ENCODE peak calls at places on chromosomes 2 and 18, in ten cellular contexts. C, Q, W, Z, F, Y, A, H, V and I are unnamed samples.

GRCh38 chr2:145156199-145156598 is 636.3 kb upstream of the ZEB2 start:
- DNase-seq in C (no peak), Q (no peak), W (no peak), Z (no peak), F (no peak), Y (no peak), A (no peak), H (no peak), V (no peak), I (no peak)

GRCh38 chr2:51068237-51068636 is 36.3 kb upstream of the NRXN1 start:
- DNase-seq in C (no peak), Q (no peak), W (no peak), Z (no peak), F (no peak), Y (no peak), A (no peak), H (no peak), V (no peak), I (no peak)

GRCh38 chr2:132923787-132924186 is 253.8 kb upstream of the LYPD1 start:
- DNase-seq in C (no peak), Q (no peak), W (peak), Z (no peak), F (no peak), Y (no peak), A (peak), H (no peak), V (no peak), I (no peak)

GRCh38 chr2:217864960-217865359 is 137.8 kb downstream of the TNS1 start:
- DNase-seq in C (no peak), Q (no peak), W (no peak), Z (no peak), F (no peak), Y (peak), A (no peak), H (no peak), V (no peak), I (peak)

GRCh38 chr2:100955226-100955625 is 46.9 kb upstream of the RPL31 start:
- DNase-seq in C (no peak), Q (no peak), W (no peak), Z (no peak), F (no peak), Y (no peak), A (no peak), H (no peak), V (no peak), I (no peak)

GRCh38 chr2:150138587-150138986 is 348.9 kb downstream of the RND3 start:
- DNase-seq in C (no peak), Q (no peak), W (no peak), Z (no peak), F (no peak), Y (no peak), A (no peak), H (no peak), V (no peak), I (no peak)

GRCh38 chr2:190382851-190383250 is 25.3 kb upstream of the MFSD6 start:
- DNase-seq in C (no peak), Q (peak), W (peak), Z (no peak), F (no peak), Y (peak), A (peak), H (no peak), V (no peak), I (peak)

GRCh38 chr2:213848631-213849030 is 562.2 kb upstream of the VWC2L start:
- DNase-seq in C (no peak), Q (peak), W (peak), Z (no peak), F (no peak), Y (no peak), A (peak), H (no peak), V (peak), I (no peak)

GRCh38 chr2:188870289-188870688 is 103.9 kb upstream of the COL3A1 start:
- DNase-seq in C (no peak), Q (peak), W (peak), Z (no peak), F (no peak), Y (no peak), A (peak), H (no peak), V (no peak), I (no peak)

GRCh38 chr18:58992301-58993231 is 127.9 kb downstream of the ZNF532 start:
- DNase-seq in C (no peak), Q (no peak), W (no peak), Z (no peak), F (no peak), Y (no peak), A (no peak), H (no peak), V (no peak), I (no peak)

GRCh38 chr2:8352300-8352699 is 329.6 kb upstream of the ID2 start:
- DNase-seq in C (no peak), Q (peak), W (no peak), Z (no peak), F (no peak), Y (no peak), A (peak), H (no peak), V (no peak), I (no peak)

GRCh38 chr2:124810132-124810531 is 785.0 kb downstream of the CNTNAP5 start:
- DNase-seq in C (no peak), Q (no peak), W (no peak), Z (no peak), F (peak), Y (no peak), A (peak), H (peak), V (no peak), I (no peak)
- TF ChIP-seq CTCF in C (no peak), Q (no peak), W (no peak), Z (no peak), F (peak), Y (no peak), A (peak), H (peak), V (no peak), I (no peak)

GRCh38 chr2:1968222-1968987 is 224.1 kb upstream of the PXDN start:
- DNase-seq in C (no peak), Q (no peak), W (no peak), Z (no peak), F (no peak), Y (no peak), A (no peak), H (no peak), V (no peak), I (no peak)
- TF ChIP-seq CTCF in C (no peak), Q (no peak), W (no peak), Z (no peak), F (no peak), Y (no peak), A (no peak), H (no peak), V (no peak), I (no peak)

DNA sequence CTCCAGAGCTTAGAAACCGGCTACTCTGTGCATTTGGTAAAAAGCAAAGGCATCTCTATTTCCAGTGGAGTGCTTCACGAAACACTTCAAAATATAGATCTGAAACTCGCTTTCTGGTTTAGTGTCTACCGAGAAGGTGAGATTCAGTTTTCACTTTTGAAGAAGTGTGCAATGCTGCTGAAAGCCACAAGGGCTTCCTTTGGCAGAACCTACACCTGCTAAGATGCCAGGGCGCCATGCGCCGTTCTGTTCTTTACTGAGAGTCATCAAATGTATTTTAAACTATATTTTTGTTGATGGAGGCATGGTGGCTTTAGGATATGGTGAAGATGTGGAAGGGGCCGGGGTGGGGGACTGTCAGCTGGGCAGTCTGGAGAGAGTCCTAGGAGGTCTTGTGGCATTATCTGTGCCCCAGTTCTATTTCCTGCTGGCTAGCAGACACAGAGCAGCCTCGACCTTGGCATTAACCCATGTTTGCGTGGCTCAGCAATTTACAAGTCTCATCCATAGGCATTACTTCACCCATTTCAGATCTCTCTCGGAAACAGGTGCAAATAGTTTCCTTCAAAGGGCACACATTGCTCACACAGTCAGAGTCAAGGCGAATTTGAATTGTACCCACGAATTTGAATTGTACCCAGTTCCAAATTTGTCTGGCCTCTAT is 46.7 kb upstream of the KCNF1 start:
- DNase-seq in C (no peak), Q (no peak), W (no peak), Z (no peak), F (no peak), Y (peak), A (no peak), H (no peak), V (no peak), I (peak)
- TF ChIP-seq CTCF in C (peak), Q (peak), W (no peak), Z (no peak), F (peak), Y (no peak), A (no peak), H (no peak), V (peak), I (peak)

DNA sequence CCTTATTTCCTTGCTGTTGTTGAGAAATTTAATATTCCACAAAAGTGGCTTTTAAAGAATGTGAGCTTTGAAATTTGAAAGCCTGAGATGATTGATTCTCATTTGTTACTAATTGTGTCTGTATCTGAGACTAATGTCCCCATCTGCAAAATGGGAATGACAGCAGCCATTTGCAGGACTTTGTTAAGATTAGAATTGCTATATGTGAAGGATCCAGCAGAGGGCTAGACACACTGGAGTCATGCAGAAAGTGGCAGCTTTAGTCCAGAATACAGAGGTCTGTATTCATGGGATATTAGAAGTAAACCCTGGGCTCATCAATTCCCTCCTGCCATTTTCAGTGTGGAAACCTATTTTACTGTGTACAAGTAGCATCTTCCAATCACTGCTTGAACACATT is 296.5 kb upstream of the GYPC start:
- DNase-seq in C (no peak), Q (no peak), W (no peak), Z (no peak), F (no peak), Y (peak), A (peak), H (no peak), V (no peak), I (peak)
- TF ChIP-seq CTCF in C (no peak), Q (no peak), W (peak), Z (no peak), F (peak), Y (no peak), A (peak), H (no peak), V (peak), I (peak)

DNA sequence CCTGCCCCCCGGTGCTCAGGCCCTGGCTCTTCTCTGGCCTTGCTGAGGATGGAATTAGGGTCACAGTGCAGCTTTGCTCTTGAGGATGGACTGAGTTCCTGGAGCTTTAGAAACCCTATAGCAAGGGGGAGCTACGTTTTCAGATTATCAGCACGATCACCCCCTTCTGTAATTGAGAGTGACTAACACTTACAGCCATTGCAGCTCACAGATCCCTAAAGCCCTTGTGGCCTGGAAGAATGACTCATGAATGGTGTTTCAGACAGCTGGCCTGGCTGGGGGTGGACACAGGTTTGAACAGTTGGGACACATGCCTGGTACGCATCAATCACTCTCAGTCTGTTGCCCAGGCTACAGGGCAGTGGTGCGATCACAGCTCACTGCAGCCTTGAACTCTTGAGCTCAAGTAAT is 79.7 kb upstream of the IGFBP5 start:
- DNase-seq in C (no peak), Q (peak), W (peak), Z (peak), F (no peak), Y (no peak), A (peak), H (peak), V (peak), I (no peak)
- TF ChIP-seq CTCF in C (no peak), Q (no peak), W (no peak), Z (no peak), F (no peak), Y (no peak), A (peak), H (no peak), V (no peak), I (no peak)

GRCh38 chr2:1742680-1743395 is 1.5 kb downstream of the PXDN start:
- DNase-seq in C (no peak), Q (no peak), W (peak), Z (no peak), F (peak), Y (no peak), A (peak), H (peak), V (peak), I (no peak)
- TF ChIP-seq CTCF in C (no peak), Q (peak), W (peak), Z (no peak), F (peak), Y (no peak), A (peak), H (no peak), V (peak), I (no peak)

GRCh38 chr2:61911510-61911909 is 6.0 kb downstream of the COMMD1 start:
- DNase-seq in C (no peak), Q (no peak), W (peak), Z (no peak), F (no peak), Y (no peak), A (peak), H (no peak), V (no peak), I (no peak)

GRCh38 chr2:61910603-61911002 is 5.1 kb downstream of the COMMD1 start:
- DNase-seq in C (no peak), Q (no peak), W (no peak), Z (no peak), F (no peak), Y (no peak), A (no peak), H (no peak), V (no peak), I (no peak)

GRCh38 chr2:61906187-61906470 is 655 bp downstream of the COMMD1 start:
- DNase-seq in C (no peak), Q (no peak), W (no peak), Z (no peak), F (no peak), Y (no peak), A (no peak), H (no peak), V (no peak), I (no peak)

GRCh38 chr2:61900246-61900645 is 5.2 kb upstream of the COMMD1 start:
- DNase-seq in C (no peak), Q (no peak), W (no peak), Z (no peak), F (no peak), Y (no peak), A (peak), H (no peak), V (no peak), I (no peak)

DNA sequence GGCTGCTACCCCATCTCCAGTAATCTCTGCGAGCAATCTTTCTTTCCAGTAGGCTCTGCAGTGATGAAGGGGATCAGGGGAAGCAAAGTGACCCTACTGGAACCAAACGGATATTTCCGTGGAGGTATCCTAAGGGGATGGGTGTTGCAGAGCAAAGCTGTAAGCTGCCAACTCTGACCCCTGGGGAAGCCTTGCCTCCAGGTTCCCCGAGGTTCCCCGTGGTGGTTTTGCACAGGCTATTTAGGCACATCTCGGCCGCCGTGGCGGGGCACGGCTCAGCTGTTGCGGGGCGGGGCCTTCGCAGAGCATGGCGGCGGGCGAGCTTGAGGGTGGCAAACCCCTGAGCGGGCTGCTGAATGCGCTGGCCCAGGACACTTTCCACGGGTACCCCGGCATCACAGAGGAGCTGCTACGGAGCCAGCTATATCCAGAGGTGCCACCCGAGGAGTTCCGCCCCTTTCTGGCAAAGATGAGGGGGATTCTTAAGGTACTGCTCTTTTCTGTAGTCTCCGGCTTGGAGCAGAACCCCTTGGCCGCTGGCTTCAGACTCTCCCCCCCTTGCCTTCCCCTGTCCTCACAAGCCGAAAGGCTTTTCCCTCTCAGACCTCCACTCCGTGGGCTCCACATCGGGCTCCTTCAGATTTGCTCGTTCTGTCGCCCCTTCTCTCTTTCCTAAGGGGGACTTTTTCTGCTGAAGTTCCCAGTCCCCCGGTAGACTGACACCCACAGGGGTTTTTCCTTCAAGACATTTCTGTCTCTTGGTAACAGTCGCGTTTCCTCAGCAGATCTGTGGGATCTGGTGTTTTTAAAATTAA is at the start of gene COMMD1:
- DNase-seq in C (peak), Q (no peak), W (peak), Z (peak), F (peak), Y (peak), A (peak), H (peak), V (no peak), I (peak)
- TF ChIP-seq CTCF in C (no peak), Q (no peak), W (no peak), Z (no peak), F (no peak), Y (no peak), A (no peak), H (no peak), V (no peak), I (no peak)

GRCh38 chr2:233000886-233001750 is 11.9 kb downstream of the NGEF start:
- DNase-seq in C (no peak), Q (no peak), W (no peak), Z (no peak), F (no peak), Y (no peak), A (no peak), H (no peak), V (no peak), I (no peak)

GRCh38 chr2:233002829-233003657 is 10.0 kb downstream of the NGEF start:
- DNase-seq in C (no peak), Q (no peak), W (no peak), Z (no peak), F (no peak), Y (no peak), A (no peak), H (no peak), V (no peak), I (no peak)

GRCh38 chr2:232998666-232998985 is 14.4 kb downstream of the NGEF start:
- DNase-seq in C (no peak), Q (no peak), W (no peak), Z (no peak), F (no peak), Y (no peak), A (no peak), H (no peak), V (no peak), I (no peak)

GRCh38 chr2:232997749-232998665 is 15.0 kb downstream of the NGEF start:
- DNase-seq in C (no peak), Q (no peak), W (no peak), Z (no peak), F (no peak), Y (no peak), A (no peak), H (no peak), V (no peak), I (no peak)

DNA sequence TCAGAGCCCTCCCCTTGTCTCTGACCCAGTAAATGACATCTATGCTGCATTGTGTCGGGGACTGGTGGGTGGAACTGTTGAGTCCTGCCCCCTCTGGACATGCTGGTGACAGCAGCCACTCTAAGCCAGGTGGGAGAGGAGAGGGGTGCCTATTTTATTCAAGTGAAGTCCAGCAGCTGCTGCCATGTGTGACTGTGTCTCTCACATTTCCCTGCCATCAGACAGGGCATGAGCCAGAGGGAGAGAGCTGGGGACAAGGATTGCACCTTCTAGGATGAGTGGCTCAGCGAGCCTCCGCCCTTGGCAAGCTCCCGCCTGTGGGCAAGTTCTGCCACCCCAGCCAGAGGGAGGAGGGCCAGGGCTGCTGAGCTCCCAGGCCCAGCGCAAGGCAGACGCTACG is 13.7 kb downstream of the NGEF start:
- DNase-seq in C (no peak), Q (no peak), W (no peak), Z (no peak), F (no peak), Y (no peak), A (no peak), H (no peak), V (no peak), I (no peak)
- TF ChIP-seq CTCF in C (no peak), Q (no peak), W (no peak), Z (no peak), F (no peak), Y (no peak), A (no peak), H (no peak), V (no peak), I (peak)

DNA sequence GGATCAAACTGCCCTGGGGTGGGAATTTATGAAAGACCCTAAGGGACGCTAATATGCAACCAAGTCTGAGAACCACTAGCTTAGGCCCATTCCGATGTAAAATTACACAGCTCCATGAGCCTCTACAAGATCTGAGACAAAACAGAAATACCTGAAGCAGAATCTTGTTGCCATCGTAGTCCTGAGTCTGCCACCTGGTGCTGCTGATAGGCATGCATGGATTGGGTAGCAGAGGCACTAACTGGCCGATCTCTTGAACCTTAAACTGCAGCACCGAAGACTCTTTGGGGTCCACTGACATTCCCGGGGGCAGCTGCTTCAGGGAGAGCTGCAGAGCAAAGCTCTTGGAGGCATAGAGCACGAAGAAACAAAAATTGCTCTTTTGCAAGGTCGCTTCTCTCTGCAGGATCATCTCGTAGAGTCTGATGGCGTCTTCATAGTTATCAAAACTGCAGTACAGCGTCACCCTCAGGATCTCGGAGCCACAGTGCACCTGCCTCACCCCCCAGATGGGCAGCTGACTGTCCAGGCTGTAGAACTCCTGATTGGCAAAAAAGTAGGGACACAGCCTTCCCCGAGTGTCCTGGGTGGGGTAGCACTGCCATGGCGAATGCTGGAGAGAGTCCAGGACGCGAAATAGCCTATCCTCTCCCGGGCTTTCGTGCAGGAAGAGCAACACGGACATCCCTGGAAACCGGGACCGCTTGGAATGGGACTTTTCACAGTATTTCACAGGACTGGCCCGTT is 848 bp downstream of the FAM124B start:
- DNase-seq in C (no peak), Q (no peak), W (no peak), Z (no peak), F (no peak), Y (no peak), A (no peak), H (no peak), V (no peak), I (no peak)
- TF ChIP-seq CTCF in C (no peak), Q (no peak), W (no peak), Z (no peak), F (no peak), Y (no peak), A (no peak), H (no peak), V (no peak), I (no peak)